ENCODE peak calls at places on chromosomes 3 and 15, in nine cellular contexts. H is suprapubic skin, I is stomach, V is heart left ventricle, Y is spleen, Z is body of pancreas, O is K562, J is ovary, G is A549. Q is an unnamed sample.

GRCh38 chr3:49900491-49901153 is 3.1 kb downstream of the MST1R start:
- DNase-seq in Z (peak), G (peak), H (no peak), O (no peak), J (no peak), Y (no peak), I (peak), V (peak), Q (peak)

GRCh38 chr3:48656061-48656840 is 6.4 kb downstream of the CELSR3 start:
- DNase-seq in G (peak), J (peak), Z (peak), H (peak), V (peak), Y (peak), I (peak), O (no peak), Q (peak)

GRCh38 chr3:28279770-28280169 is 38.4 kb downstream of the CMC1 start:
- DNase-seq in G (no peak), V (no peak), Z (no peak), O (no peak), J (no peak), I (no peak), H (no peak), Y (no peak), Q (no peak)

GRCh38 chr15:61479601-61480000 is 250.5 kb upstream of the RORA start:
- DNase-seq in O (no peak), H (no peak), G (no peak), Y (no peak), J (no peak), Z (no peak), I (no peak), V (no peak), Q (no peak)

GRCh38 chr3:11562277-11562881 is 81.3 kb downstream of the VGLL4 start:
- DNase-seq in O (no peak), H (peak), I (no peak), J (peak), V (no peak), G (no peak), Y (peak), Z (no peak), Q (no peak)

GRCh38 chr3:16311960-16312451 is 47.0 kb downstream of the OXNAD1 start:
- DNase-seq in J (no peak), O (no peak), Y (no peak), V (peak), H (no peak), G (no peak), I (no peak), Z (no peak), Q (no peak)

GRCh38 chr15:62165029-62165792 is at the start of gene C2CD4B:
- DNase-seq in O (peak), I (peak), H (peak), G (peak), Y (peak), Z (peak), V (peak), J (peak), Q (no peak)

GRCh38 chr3:31793821-31794220 is 187.2 kb downstream of the OSBPL10 start:
- DNase-seq in Z (no peak), V (no peak), I (no peak), J (no peak), H (no peak), G (no peak), O (no peak), Y (no peak), Q (no peak)

GRCh38 chr15:45402955-45403892 is 24.9 kb upstream of the GATM start:
- DNase-seq in H (peak), Y (peak), I (peak), J (no peak), O (peak), Z (peak), V (peak), G (peak), Q (no peak)

DNA sequence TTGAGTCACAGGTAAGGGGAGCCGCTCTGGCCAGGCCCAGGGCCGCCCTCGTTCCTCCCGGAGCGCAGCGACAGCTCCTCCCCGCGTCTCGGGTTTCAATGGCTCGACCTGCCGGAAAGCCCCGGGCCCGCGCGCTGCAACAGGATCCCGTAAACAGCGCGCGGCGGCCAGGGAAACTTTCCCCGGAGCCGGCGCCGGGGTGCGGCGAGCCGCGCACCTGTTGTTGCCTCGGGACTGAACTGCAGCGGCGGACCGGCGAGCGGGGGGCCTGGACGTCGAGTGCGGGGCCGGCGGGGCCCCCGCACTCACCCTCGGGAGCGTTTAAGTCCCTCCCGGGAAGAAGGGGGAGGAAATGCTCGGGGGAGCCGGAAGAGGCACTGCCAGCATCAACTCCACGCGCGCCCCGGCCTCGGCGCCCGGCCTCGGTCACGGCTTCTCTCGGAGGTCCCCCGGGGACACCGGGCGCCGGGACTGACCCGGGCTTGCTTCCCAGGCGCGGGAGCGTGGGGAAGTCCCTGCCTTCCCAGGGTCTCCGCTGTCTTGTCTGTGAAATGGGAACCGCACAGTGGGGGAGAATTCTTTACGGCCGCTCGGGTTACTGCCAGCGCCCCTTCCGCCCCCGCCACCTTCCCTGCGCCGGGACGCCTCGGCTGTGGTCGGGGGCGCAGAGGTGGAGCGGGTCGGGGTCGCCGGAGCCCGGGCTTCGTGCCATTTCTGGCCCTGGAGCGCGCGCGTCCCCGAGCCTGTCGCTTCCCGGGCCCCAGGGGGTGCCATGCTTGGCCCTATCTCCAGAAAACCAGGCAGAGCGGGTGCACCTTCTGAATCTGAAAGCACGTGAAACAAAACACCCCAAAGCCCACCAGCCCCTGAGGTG is 7.4 kb upstream of the PGPEP1L start:
- DNase-seq in Y (peak), Z (peak), J (peak), G (peak), H (no peak), V (peak), O (peak), I (peak), Q (peak)
- TF ChIP-seq POLR2A in Y (no peak), Z (peak), J (no peak), G (no peak), H (no peak), V (no peak), O (no peak), I (no peak), Q (no peak)

GRCh38 chr15:49620174-49620573 is 444 bp downstream of the FAM227B start:
- DNase-seq in Z (no peak), H (no peak), V (no peak), J (no peak), O (peak), I (no peak), G (peak), Y (no peak), Q (no peak)

GRCh38 chr15:49621327-49622210 is 721 bp downstream of the DTWD1 start:
- DNase-seq in J (no peak), O (peak), I (no peak), V (no peak), G (no peak), H (no peak), Y (no peak), Z (no peak), Q (no peak)

GRCh38 chr15:49622561-49622960 is 1.7 kb downstream of the DTWD1 start:
- DNase-seq in G (no peak), I (no peak), V (no peak), O (peak), Z (no peak), J (no peak), H (no peak), Y (no peak), Q (no peak)

GRCh38 chr15:49619226-49619625 is 1.4 kb downstream of the FAM227B start:
- DNase-seq in J (no peak), O (peak), I (no peak), V (no peak), G (no peak), Y (no peak), Z (no peak), H (no peak), Q (no peak)

GRCh38 chr15:49620658-49621326 is at the start of the genes DTWD1 and FAM227B:
- DNase-seq in Y (peak), O (peak), J (peak), I (peak), H (peak), G (peak), Z (peak), V (peak), Q (peak)
- TF ChIP-seq CTCF in Y (peak), O (peak), J (no peak), I (no peak), H (no peak), G (no peak), Z (peak), V (no peak), Q (no peak)

GRCh38 chr3:51391566-51392300 is 648 bp downstream of the RBM15B start:
- DNase-seq in H (peak), V (peak), O (no peak), J (peak), G (no peak), I (peak), Y (peak), Z (peak), Q (no peak)

GRCh38 chr3:51390186-51390585 is 899 bp upstream of the RBM15B start:
- DNase-seq in J (no peak), I (no peak), V (no peak), Z (no peak), O (no peak), H (peak), G (no peak), Y (no peak), Q (no peak)

GRCh38 chr3:51390600-51391074 is 448 bp upstream of the RBM15B start:
- DNase-seq in H (no peak), V (no peak), J (no peak), Z (no peak), I (no peak), G (no peak), Y (no peak), O (no peak), Q (no peak)

GRCh38 chr3:51392301-51393095 is 1.4 kb downstream of the RBM15B start:
- DNase-seq in G (no peak), J (peak), V (peak), Z (no peak), I (no peak), H (peak), O (no peak), Y (peak), Q (no peak)

DNA sequence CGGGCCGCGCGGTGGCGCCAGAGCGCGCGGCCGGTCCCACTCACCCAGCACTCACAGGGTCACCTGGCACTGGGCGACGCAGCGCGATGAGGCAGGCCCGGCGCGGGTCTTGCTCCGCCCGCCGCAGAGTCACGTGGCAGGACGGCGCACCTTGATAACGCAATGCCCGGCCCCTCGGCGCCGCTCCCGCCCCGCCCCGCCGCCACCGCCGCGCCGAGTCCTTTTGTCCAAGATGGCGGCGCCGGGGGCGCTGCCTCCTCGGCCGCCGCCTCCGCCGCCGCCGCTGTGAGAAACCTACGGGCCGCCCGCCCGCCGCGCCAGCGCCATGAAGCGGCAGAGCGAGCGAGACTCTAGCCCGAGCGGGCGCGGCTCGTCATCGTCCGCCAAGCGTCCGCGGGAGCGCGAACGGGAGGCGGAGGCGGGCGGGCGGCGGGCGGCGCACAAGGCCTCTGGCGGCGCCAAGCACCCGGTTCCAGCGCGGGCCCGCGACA is at the start of gene RBM15B:
- DNase-seq in G (peak), V (peak), I (peak), O (peak), Y (peak), H (peak), J (peak), Z (peak), Q (peak)
- TF ChIP-seq POLR2A in G (peak), V (peak), I (no peak), O (no peak), Y (peak), H (peak), J (peak), Z (peak), Q (no peak)

GRCh38 chr3:61299981-61300380 is 48.7 kb upstream of the FHIT start:
- DNase-seq in O (no peak), I (no peak), G (no peak), J (no peak), H (no peak), Z (no peak), Y (no peak), V (no peak), Q (no peak)

GRCh38 chr3:61299343-61299742 is 48.1 kb upstream of the FHIT start:
- DNase-seq in Y (no peak), J (no peak), V (no peak), G (no peak), Z (no peak), I (no peak), O (no peak), H (no peak), Q (no peak)
- TF ChIP-seq CTCF in Y (no peak), J (no peak), V (no peak), G (no peak), Z (no peak), I (no peak), O (no peak), H (no peak), Q (no peak)

DNA sequence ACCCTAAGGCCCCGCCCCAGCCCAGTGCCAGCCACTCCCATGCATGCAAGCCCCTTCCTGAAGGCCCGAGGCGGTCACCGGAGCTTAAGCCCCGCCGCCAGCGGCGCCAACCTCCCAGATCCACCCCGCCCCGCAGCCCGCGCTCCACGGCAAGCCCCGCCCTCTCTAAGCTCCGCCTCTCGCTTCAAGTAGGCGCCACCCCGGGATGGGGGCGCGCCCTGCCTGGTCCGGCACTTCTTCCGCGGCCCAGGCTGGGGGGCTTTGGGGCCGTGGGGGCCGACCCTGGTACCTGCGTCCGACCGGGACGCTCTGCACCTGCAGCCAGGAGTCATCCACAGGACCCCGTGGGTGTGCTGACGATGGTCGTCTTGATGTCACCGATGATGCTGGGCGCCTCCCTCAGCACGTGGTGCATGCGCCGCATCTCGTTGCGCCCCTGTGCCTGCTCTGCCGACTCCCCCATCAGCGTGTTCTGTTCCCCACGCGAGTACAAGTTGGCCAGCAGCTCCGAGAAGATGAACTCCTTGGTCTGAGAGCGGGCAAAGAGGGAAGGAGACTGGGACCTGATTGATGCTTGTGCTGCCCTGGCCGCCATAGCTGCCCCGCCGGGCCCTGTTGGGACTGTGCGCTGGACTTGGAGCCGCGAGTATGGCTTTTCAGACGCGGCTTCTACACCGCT is 26.1 kb upstream of the CSPG4 start:
- DNase-seq in G (peak), H (peak), Z (peak), V (peak), J (peak), I (peak), O (peak), Y (peak), Q (peak)
- TF ChIP-seq POLR2A in G (peak), H (no peak), Z (no peak), V (no peak), J (no peak), I (no peak), O (peak), Y (no peak), Q (no peak)